ENCODE peak calls at places on chromosomes 12 and 14, in seven cellular contexts. C is nephron progenitor cell; A is left colon; P is NCI-H774; W is activated CD8-positive, alpha-beta memory T cell treated with anti-CD3 and anti-CD28 coated beads, Interleukin-2, amount 50 U/mL, for 48 hours; O is EL; F is H7. Q is an unnamed sample.

GRCh38 chr12:111992464-111992863 is 20.5 kb downstream of the TMEM116 start:
- DNase-seq in C (no peak), A (no peak), P (no peak), W (no peak), O (no peak), F (no peak), Q (no peak)

GRCh38 chr14:100237735-100238418 is 1.1 kb upstream of the YY1 start:
- DNase-seq in C (peak; percentile 53), A (peak; percentile 52), P (peak; percentile 38), W (peak; percentile 78), O (peak; percentile 59), F (peak; percentile 77), Q (peak; percentile 43)

GRCh38 chr14:53528114-53528513 is 375.0 kb upstream of the DDHD1 start:
- DNase-seq in C (no peak), A (peak; percentile 25), P (no peak), W (no peak), O (peak; percentile 7), F (no peak), Q (no peak)

GRCh38 chr14:64708148-64709004 is 4.2 kb downstream of the PLEKHG3 start:
- DNase-seq in C (peak; percentile 67), A (peak; percentile 56), P (no peak), W (no peak), O (peak; percentile 36), F (peak; percentile 92), Q (no peak)

GRCh38 chr12:3614806-3615466 is 123.9 kb downstream of the PRMT8 start:
- DNase-seq in C (no peak), A (no peak), P (no peak), W (no peak), O (no peak), F (peak; percentile 64), Q (no peak)

GRCh38 chr14:97395068-97395467 is 597.9 kb downstream of the VRK1 start:
- DNase-seq in C (no peak), A (no peak), P (no peak), W (no peak), O (no peak), F (no peak), Q (no peak)

GRCh38 chr12:7161811-7162210 is 27.7 kb upstream of the PEX5 start:
- DNase-seq in C (no peak), A (no peak), P (no peak), W (no peak), O (no peak), F (peak; percentile 13), Q (no peak)

GRCh38 chr14:87643005-87643404 is 350.0 kb downstream of the GALC start:
- DNase-seq in C (no peak), A (no peak), P (no peak), W (no peak), O (no peak), F (no peak), Q (peak; percentile 12)

GRCh38 chr12:46071335-46071734 is 81.0 kb upstream of the SCAF11 start:
- DNase-seq in C (no peak), A (no peak), P (no peak), W (no peak), O (no peak), F (no peak), Q (no peak)

GRCh38 chr14:94613720-94614644 is 1.8 kb downstream of the SERPINA3 start:
- DNase-seq in C (no peak), A (no peak), P (no peak), W (no peak), O (no peak), F (no peak), Q (no peak)

GRCh38 chr14:90714811-90715210 is 101.4 kb downstream of the TTC7B start:
- DNase-seq in C (no peak), A (no peak), P (no peak), W (no peak), O (peak; percentile 17), F (no peak), Q (no peak)

GRCh38 chr14:64937821-64938193 is 4.7 kb downstream of the GPX2 start:
- DNase-seq in C (no peak), A (no peak), P (no peak), W (no peak), O (no peak), F (no peak), Q (no peak)

GRCh38 chr12:73892181-73892580 is 645.5 kb upstream of the ATXN7L3B start:
- DNase-seq in C (no peak), A (no peak), P (no peak), W (no peak), O (no peak), F (no peak), Q (no peak)

GRCh38 chr14:89418452-89418851 is 1.4 kb upstream of the FOXN3 start:
- DNase-seq in C (peak; percentile 15), A (no peak), P (no peak), W (peak; percentile 64), O (peak; percentile 53), F (no peak), Q (no peak)

GRCh38 chr12:46386360-46386867 is 13.8 kb upstream of the SLC38A2 start:
- DNase-seq in C (no peak), A (no peak), P (no peak), W (no peak), O (peak; percentile 95), F (no peak), Q (no peak)

GRCh38 chr14:96357216-96357615 is 5.9 kb downstream of the ATG2B start:
- DNase-seq in C (no peak), A (no peak), P (no peak), W (no peak), O (no peak), F (no peak), Q (no peak)

GRCh38 chr12:2960996-2961616 is 1.9 kb downstream of the TEAD4 start:
- DNase-seq in C (no peak), A (no peak), P (no peak), W (no peak), O (peak; percentile 25), F (peak; percentile 48), Q (no peak)

GRCh38 chr14:36672095-36672494 is 10.4 kb downstream of the PAX9 start:
- DNase-seq in C (no peak), A (no peak), P (peak; percentile 66), W (no peak), O (no peak), F (no peak), Q (no peak)